ENCODE peak calls at places on chromosomes 13 and 19, in ten cellular contexts. F is psoas muscle, U is lower lobe of right lung, G is fibroblast of mammary gland, K is foreskin fibroblast, T is breast epithelium, D is ascending aorta, H is ovary, A is AG09319, Y is endodermal cell. W is an unnamed sample.

GRCh38 chr19:47027586-47028371 is 8.1 kb downstream of the NPAS1 start:
- DNase-seq in F (no peak), U (no peak), G (no peak), K (no peak), T (no peak), D (no peak), H (no peak), A (no peak), Y (no peak), W (no peak)

GRCh38 chr13:98853791-98854191 is 101.3 kb upstream of the SLC15A1 start:
- DNase-seq in F (peak), U (no peak), G (peak), K (peak), T (no peak), D (peak), H (no peak), A (peak), Y (no peak), W (peak)

GRCh38 chr13:105442941-105443340 is 1092.5 kb downstream of the EFNB2 start:
- DNase-seq in F (no peak), U (no peak), G (peak), K (peak), T (no peak), D (no peak), H (no peak), A (peak), Y (no peak), W (peak)

GRCh38 chr19:7395793-7396192 is 47.1 kb downstream of the ARHGEF18 start:
- DNase-seq in F (no peak), U (no peak), G (no peak), K (no peak), T (no peak), D (no peak), H (no peak), A (no peak), Y (no peak), W (no peak)

GRCh38 chr19:35856546-35857149 is at the start of gene KIRREL2:
- DNase-seq in F (no peak), U (no peak), G (no peak), K (peak), T (no peak), D (no peak), H (no peak), A (no peak), Y (peak), W (no peak)

GRCh38 chr19:29724102-29724641 is 9.1 kb upstream of the C19orf12 start:
- DNase-seq in F (no peak), U (no peak), G (no peak), K (peak), T (no peak), D (no peak), H (no peak), A (no peak), Y (peak), W (no peak)

GRCh38 chr19:46637224-46637623 is 1.2 kb upstream of the GNG8 start:
- DNase-seq in F (no peak), U (no peak), G (no peak), K (no peak), T (no peak), D (no peak), H (no peak), A (no peak), Y (no peak), W (no peak)

GRCh38 chr13:100035936-100036335 is 53.0 kb upstream of the PCCA start:
- DNase-seq in F (no peak), U (no peak), G (no peak), K (no peak), T (no peak), D (no peak), H (no peak), A (no peak), Y (no peak), W (no peak)

GRCh38 chr13:50127726-50128291 is 112.6 kb downstream of the KCNRG start:
- DNase-seq in F (no peak), U (no peak), G (no peak), K (no peak), T (no peak), D (no peak), H (no peak), A (no peak), Y (peak), W (no peak)

GRCh38 chr13:26839682-26840081 is 79.1 kb upstream of the GPR12 start:
- DNase-seq in F (no peak), U (no peak), G (no peak), K (no peak), T (peak), D (no peak), H (no peak), A (no peak), Y (no peak), W (no peak)

GRCh38 chr19:5891938-5892771 is 11.4 kb downstream of the NDUFA11 start:
- DNase-seq in F (no peak), U (peak), G (peak), K (peak), T (no peak), D (no peak), H (no peak), A (no peak), Y (peak), W (no peak)

GRCh38 chr19:30549151-30549550 is 177.0 kb downstream of the ZNF536 start:
- DNase-seq in F (no peak), U (no peak), G (no peak), K (no peak), T (no peak), D (no peak), H (no peak), A (no peak), Y (no peak), W (no peak)

GRCh38 chr13:32253911-32254399 is 61.2 kb downstream of the ZAR1L start:
- DNase-seq in F (no peak), U (no peak), G (no peak), K (no peak), T (no peak), D (no peak), H (no peak), A (no peak), Y (no peak), W (no peak)

GRCh38 chr13:102316732-102317131 is 85.1 kb downstream of the FGF14 start:
- DNase-seq in F (no peak), U (no peak), G (no peak), K (no peak), T (no peak), D (no peak), H (no peak), A (no peak), Y (no peak), W (no peak)

GRCh38 chr13:100602472-100603142 is 14.0 kb upstream of the GGACT start:
- DNase-seq in F (no peak), U (no peak), G (no peak), K (no peak), T (no peak), D (no peak), H (no peak), A (no peak), Y (no peak), W (no peak)

GRCh38 chr19:30084390-30084819 is 142.4 kb downstream of the URI1 start:
- DNase-seq in F (peak), U (peak), G (no peak), K (no peak), T (no peak), D (no peak), H (no peak), A (no peak), Y (no peak), W (no peak)

GRCh38 chr19:42132851-42133528 is 744 bp upstream of the POU2F2 start:
- DNase-seq in F (peak), U (peak), G (no peak), K (peak), T (peak), D (peak), H (peak), A (no peak), Y (peak), W (peak)

GRCh38 chr19:3720533-3720917 is 12.3 kb downstream of the TJP3 start:
- DNase-seq in F (no peak), U (no peak), G (no peak), K (no peak), T (no peak), D (no peak), H (no peak), A (no peak), Y (no peak), W (no peak)

GRCh38 chr13:111521691-111522229 is 201.3 kb downstream of the TEX29 start:
- DNase-seq in F (no peak), U (no peak), G (no peak), K (no peak), T (no peak), D (no peak), H (no peak), A (no peak), Y (no peak), W (no peak)

GRCh38 chr19:39356073-39356472 is 13.9 kb downstream of the SAMD4B start:
- DNase-seq in F (no peak), U (no peak), G (no peak), K (no peak), T (no peak), D (no peak), H (no peak), A (no peak), Y (no peak), W (no peak)

GRCh38 chr13:35891973-35892441 is 239.2 kb downstream of the DCLK1 start:
- DNase-seq in F (no peak), U (no peak), G (peak), K (peak), T (no peak), D (no peak), H (no peak), A (no peak), Y (no peak), W (no peak)

GRCh38 chr13:30743319-30744055 is 8.1 kb downstream of the ALOX5AP start:
- DNase-seq in F (peak), U (no peak), G (peak), K (peak), T (peak), D (peak), H (peak), A (peak), Y (no peak), W (peak)

GRCh38 chr13:27117947-27118346 is 53.7 kb downstream of the USP12 start:
- DNase-seq in F (no peak), U (no peak), G (no peak), K (no peak), T (no peak), D (no peak), H (no peak), A (no peak), Y (no peak), W (no peak)

GRCh38 chr19:41230067-41230857 is 11.2 kb downstream of the AXL start:
- DNase-seq in F (no peak), U (no peak), G (peak), K (no peak), T (no peak), D (no peak), H (no peak), A (no peak), Y (no peak), W (no peak)

GRCh38 chr19:7743425-7743841 is 3.9 kb downstream of the CD209 start:
- DNase-seq in F (no peak), U (no peak), G (no peak), K (no peak), T (no peak), D (no peak), H (no peak), A (no peak), Y (no peak), W (no peak)

GRCh38 chr13:66207610-66208009 is 1022.5 kb downstream of the PCDH9 start:
- DNase-seq in F (no peak), U (no peak), G (no peak), K (no peak), T (no peak), D (no peak), H (no peak), A (no peak), Y (no peak), W (peak)

GRCh38 chr19:28351761-28352160 is 861.2 kb downstream of the UQCRFS1 start:
- DNase-seq in F (no peak), U (no peak), G (peak), K (peak), T (no peak), D (no peak), H (no peak), A (no peak), Y (no peak), W (no peak)

GRCh38 chr13:31160857-31161582 is 684 bp downstream of the HSPH1 start:
- DNase-seq in F (peak), U (peak), G (peak), K (peak), T (peak), D (peak), H (peak), A (peak), Y (peak), W (peak)

GRCh38 chr19:6126335-6126974 is 9.0 kb upstream of the ACSBG2 start:
- DNase-seq in F (no peak), U (no peak), G (peak), K (peak), T (no peak), D (no peak), H (no peak), A (no peak), Y (peak), W (peak)

GRCh38 chr13:110418944-110419343 is 111.9 kb downstream of the COL4A2 start:
- DNase-seq in F (no peak), U (no peak), G (no peak), K (no peak), T (no peak), D (no peak), H (no peak), A (no peak), Y (no peak), W (no peak)

GRCh38 chr19:49070416-49070815 is 2.1 kb downstream of the KCNA7 start:
- DNase-seq in F (no peak), U (no peak), G (no peak), K (no peak), T (no peak), D (no peak), H (no peak), A (no peak), Y (no peak), W (no peak)

GRCh38 chr19:49069026-49069425 is 3.5 kb downstream of the KCNA7 start:
- DNase-seq in F (no peak), U (no peak), G (no peak), K (no peak), T (no peak), D (no peak), H (no peak), A (no peak), Y (no peak), W (peak)

GRCh38 chr19:49071860-49072547 is 495 bp downstream of the KCNA7 start:
- DNase-seq in F (peak), U (no peak), G (no peak), K (no peak), T (no peak), D (no peak), H (no peak), A (no peak), Y (peak), W (no peak)

GRCh38 chr19:49073514-49074378 is 1.2 kb upstream of the KCNA7 start:
- DNase-seq in F (peak), U (no peak), G (peak), K (no peak), T (no peak), D (no peak), H (no peak), A (no peak), Y (peak), W (no peak)
- TF ChIP-seq CTCF in F (peak), U (no peak), G (peak), K (no peak), T (no peak), D (no peak), H (no peak), A (peak), Y (peak), W (peak)

GRCh38 chr19:10510301-10510802 is 6.9 kb downstream of the S1PR5 start:
- DNase-seq in F (no peak), U (no peak), G (no peak), K (no peak), T (no peak), D (no peak), H (no peak), A (no peak), Y (peak), W (no peak)
- TF ChIP-seq CTCF in F (peak), U (peak), G (peak), K (peak), T (peak), D (peak), H (peak), A (peak), Y (peak), W (peak)

GRCh38 chr13:42816538-42816937 is 35.2 kb downstream of the FAM216B start:
- DNase-seq in F (no peak), U (no peak), G (no peak), K (no peak), T (no peak), D (no peak), H (no peak), A (no peak), Y (no peak), W (no peak)
- TF ChIP-seq CTCF in F (no peak), U (no peak), G (peak), K (peak), T (no peak), D (no peak), H (no peak), A (peak), Y (peak), W (peak)

GRCh38 chr19:13859361-13859880 is 17.5 kb upstream of the NANOS3 start:
- DNase-seq in F (no peak), U (no peak), G (peak), K (peak), T (no peak), D (no peak), H (no peak), A (no peak), Y (no peak), W (peak)
- TF ChIP-seq CTCF in F (no peak), U (no peak), G (no peak), K (no peak), T (no peak), D (no peak), H (no peak), A (no peak), Y (no peak), W (peak)